ENCODE peak calls at places on chromosomes 13 and 19, in five cellular contexts. N is colonic mucosa, O is psoas muscle, H is lung, Q is endothelial cell of umbilical vein. C is an unnamed sample.

GRCh38 chr13:90055121-90055520 is 1292.4 kb upstream of the MIR17HG start:
- DNase-seq in N (no peak), H (no peak), O (no peak), Q (no peak), C (no peak)

GRCh38 chr13:49976314-49977258 is 20.3 kb upstream of the TRIM13 start:
- DNase-seq in Q (peak; percentile 77), O (peak; percentile 80), H (peak; percentile 62), N (peak; percentile 79), C (peak; percentile 87)

GRCh38 chr13:50576156-50576555 is 267.3 kb downstream of the DLEU7 start:
- DNase-seq in Q (no peak), N (peak; percentile 80), H (peak; percentile 42), O (peak; percentile 54), C (peak; percentile 80)

GRCh38 chr19:58037927-58038687 is 4.3 kb downstream of the ZSCAN1 start:
- DNase-seq in H (no peak), Q (no peak), O (no peak), N (no peak), C (no peak)

GRCh38 chr19:16542045-16542893 is at the start of gene CHERP:
- DNase-seq in H (peak; percentile 93), O (peak; percentile 98), N (peak; percentile 94), Q (peak; percentile 93), C (peak; percentile 95)

GRCh38 chr19:47653856-47654255 is 44.9 kb downstream of the BICRA start:
- DNase-seq in O (peak; percentile 77), Q (no peak), N (no peak), H (no peak), C (peak; percentile 29)

GRCh38 chr19:54517483-54517882 is 14.9 kb downstream of the LAIR2 start:
- DNase-seq in N (peak; percentile 38), H (peak; percentile 33), Q (peak; percentile 52), O (no peak), C (peak; percentile 78)

GRCh38 chr13:42633495-42633894 is 59.5 kb downstream of the TNFSF11 start:
- DNase-seq in H (no peak), Q (no peak), N (no peak), O (no peak), C (no peak)

GRCh38 chr13:39341238-39341637 is 261.8 kb downstream of the LHFPL6 start:
- DNase-seq in O (no peak), Q (no peak), N (no peak), H (no peak), C (no peak)

GRCh38 chr13:96034662-96035061 is 18.5 kb downstream of the UGGT2 start:
- DNase-seq in O (no peak), H (no peak), Q (no peak), N (no peak), C (no peak)

GRCh38 chr13:39603424-39603947 is 493 bp upstream of the LHFPL6 start:
- DNase-seq in H (peak; percentile 30), Q (peak; percentile 29), N (no peak), O (no peak), C (peak; percentile 12)

GRCh38 chr13:51681037-51681678 is 96.9 kb downstream of the WDFY2 start:
- DNase-seq in O (no peak), H (no peak), N (no peak), Q (no peak), C (no peak)

GRCh38 chr13:60242231-60242630 is 78.5 kb upstream of the DIAPH3 start:
- DNase-seq in Q (no peak), O (no peak), H (no peak), N (no peak), C (no peak)

DNA sequence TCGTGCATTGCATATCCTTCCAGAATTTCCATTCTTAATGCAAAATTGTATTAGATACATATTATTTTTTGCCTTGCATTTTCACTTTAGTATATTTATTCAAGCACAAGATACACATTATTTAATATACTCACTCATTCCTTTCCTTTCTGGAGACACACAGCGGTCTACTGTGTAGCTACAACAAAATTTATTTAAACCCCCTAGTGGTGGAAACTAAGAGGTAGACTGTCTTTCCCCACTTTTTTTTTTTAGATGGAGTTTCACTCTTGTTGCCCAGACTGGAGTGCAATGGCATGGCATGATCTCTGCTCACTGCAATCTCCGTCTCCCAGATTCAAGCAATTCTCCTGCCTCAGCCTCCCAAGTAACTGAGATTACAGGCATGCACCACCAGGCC is 2040.3 kb upstream of the PCDH20 start:
- DNase-seq in N (no peak), Q (no peak), H (no peak), O (no peak), C (no peak)
- TF ChIP-seq CTCF in N (no peak), Q (no peak), H (no peak), O (no peak), C (no peak)

DNA sequence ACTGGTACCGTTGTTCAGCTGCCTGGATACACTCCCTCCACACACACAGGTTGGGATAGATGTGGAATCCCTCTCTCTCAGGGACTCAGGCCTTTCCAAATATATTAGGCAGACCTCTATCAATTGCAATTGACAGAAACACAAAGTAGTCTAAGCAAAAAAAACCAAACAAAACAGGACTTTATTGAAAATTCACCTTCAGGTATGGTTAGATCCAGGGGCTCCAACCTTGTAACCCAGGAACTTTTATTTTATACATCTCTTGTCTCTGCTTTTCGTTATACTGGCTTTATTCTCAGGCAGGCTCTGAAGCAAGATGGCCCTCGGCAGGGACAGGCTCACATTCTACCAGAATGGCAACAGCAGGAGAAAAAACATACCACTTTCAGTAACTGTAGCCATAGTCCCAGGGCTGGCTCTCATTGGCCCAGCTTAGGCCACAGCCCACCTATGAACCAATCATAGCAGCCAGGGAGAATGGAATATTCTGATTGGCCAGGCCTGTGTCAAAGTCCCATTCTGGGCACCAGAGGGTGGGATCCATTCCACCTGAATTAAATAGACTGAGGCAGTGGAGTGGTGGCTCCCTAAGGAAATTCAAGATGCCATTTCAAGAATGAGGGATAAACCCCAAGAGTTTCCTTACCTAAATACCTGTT is 13.1 kb upstream of the CEACAM19 start:
- DNase-seq in O (no peak), Q (peak; percentile 19), N (no peak), H (no peak), C (no peak)
- H3K36me3 ChIP-seq in O (peaks cover 95% of the 10 kb centered on the region), Q (peaks cover 50% of the 10 kb centered on the region), N (peaks cover 10% of the 10 kb centered on the region), H (peaks cover 35% of the 10 kb centered on the region), C (peaks cover 6% of the 10 kb centered on the region)

GRCh38 chr13:111117961-111118360 is 2.9 kb downstream of the ARHGEF7 start:
- DNase-seq in N (no peak), O (peak; percentile 33), Q (no peak), H (no peak), C (no peak)

GRCh38 chr13:111117289-111117688 is 2.2 kb downstream of the ARHGEF7 start:
- DNase-seq in H (no peak), Q (no peak), N (no peak), O (no peak), C (no peak)

GRCh38 chr13:111120422-111120821 is 5.3 kb downstream of the ARHGEF7 start:
- DNase-seq in H (no peak), O (no peak), N (no peak), Q (no peak), C (no peak)

GRCh38 chr13:111119966-111120365 is 4.9 kb downstream of the ARHGEF7 start:
- DNase-seq in H (no peak), O (no peak), Q (no peak), N (no peak), C (no peak)

DNA sequence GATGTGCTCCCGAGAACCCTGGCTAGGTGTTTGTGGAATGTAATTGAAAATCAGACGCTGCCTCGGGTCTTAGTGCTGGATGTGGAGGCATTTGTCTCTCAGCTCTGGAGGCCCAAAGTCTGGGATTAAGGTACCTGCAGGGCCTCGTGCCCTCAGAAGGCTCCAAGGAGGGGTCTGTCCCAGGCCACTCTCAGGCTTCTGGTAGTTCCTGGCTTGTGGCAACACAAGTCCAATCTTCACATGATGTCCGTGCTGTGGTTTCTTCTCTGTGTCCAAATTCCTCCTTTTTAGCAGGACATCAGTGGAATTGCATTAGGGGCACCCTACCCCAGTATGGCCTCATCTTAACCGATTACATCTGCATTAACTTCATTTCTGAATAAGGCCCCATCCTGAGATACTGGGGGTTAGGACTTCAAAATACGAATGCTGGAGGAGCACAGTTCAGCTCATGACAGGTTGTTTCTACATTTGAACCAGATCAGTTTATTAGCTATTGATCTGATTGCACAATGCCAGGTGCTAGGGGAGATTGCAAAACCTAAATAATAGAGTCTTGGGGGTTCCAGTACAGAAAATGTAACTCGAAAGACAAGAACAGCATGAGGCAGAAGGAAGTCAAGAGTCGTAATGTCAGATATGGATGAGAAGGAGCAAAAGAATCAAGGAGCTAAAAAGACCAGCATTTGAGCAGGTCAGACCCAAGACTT is 3.9 kb downstream of the ARHGEF7 start:
- DNase-seq in Q (no peak), O (no peak), H (no peak), N (no peak), C (no peak)
- H3K4me3 ChIP-seq in Q (no peak overlapping the region), O (no peak overlapping the region), H (no peak overlapping the region), N (no peak overlapping the region), C (no peak overlapping the region)

GRCh38 chr19:18362934-18363542 is 22.6 kb downstream of the PGPEP1 start:
- DNase-seq in N (peak; percentile 38), Q (no peak), H (no peak), O (no peak), C (no peak)

GRCh38 chr19:18366027-18366435 is 19.9 kb upstream of the GDF15 start:
- DNase-seq in O (no peak), H (no peak), Q (peak; percentile 13), N (no peak), C (no peak)

GRCh38 chr19:18363787-18364186 is 22.2 kb upstream of the GDF15 start:
- DNase-seq in N (no peak), O (no peak), Q (no peak), H (no peak), C (no peak)

GRCh38 chr19:18361646-18362045 is 21.2 kb downstream of the PGPEP1 start:
- DNase-seq in N (no peak), H (no peak), Q (no peak), O (no peak), C (no peak)

GRCh38 chr19:18364826-18365528 is 21.0 kb upstream of the GDF15 start:
- DNase-seq in Q (peak; percentile 98), N (peak; percentile 93), H (peak; percentile 90), O (no peak), C (peak; percentile 74)
- TF ChIP-seq CTCF in Q (no peak), N (no peak), H (no peak), O (no peak), C (no peak)

GRCh38 chr13:102825921-102826706 is 19.7 kb upstream of the ERCC5 start:
- DNase-seq in O (no peak), H (no peak), N (no peak), Q (peak; percentile 58), C (no peak)
- H3K36me3 ChIP-seq in O (peaks cover 85% of the 10 kb centered on the region), H (peaks cover 48% of the 10 kb centered on the region), N (no peaks in the 10 kb centered on the region), Q (peaks cover 7% of the 10 kb centered on the region), C (no peaks in the 10 kb centered on the region)

C was measured in mucosa of descending colon.